ENCODE peak calls at places on chromosomes 16 and 17, in seven cellular contexts. One of them, this sample, is unnamed.

GRCh38 chr16:80739523-80739922 is 64.9 kb downstream of the CDYL2 start:
- DNase-seq in neural progenitor cell: no peak
- DNase-seq in AG04450: no peak
- DNase-seq in GM12878: no peak
- DNase-seq in stomach: no peak
- DNase-seq in AG09319: no peak
- DNase-seq in cardiac muscle cell: no peak
- DNase-seq in this sample: no peak

GRCh38 chr17:58066409-58066808 is 16.8 kb upstream of the DYNLL2 start:
- DNase-seq in neural progenitor cell: no peak
- DNase-seq in AG04450: no peak
- DNase-seq in GM12878: no peak
- DNase-seq in stomach: no peak
- DNase-seq in AG09319: no peak
- DNase-seq in cardiac muscle cell: no peak
- DNase-seq in this sample: no peak

GRCh38 chr16:9047689-9048301 is 43.6 kb upstream of the HAPSTR1 start:
- DNase-seq in neural progenitor cell: peak; percentile 40
- DNase-seq in AG04450: peak; percentile 98
- DNase-seq in GM12878: peak; percentile 62
- DNase-seq in stomach: peak; percentile 86
- DNase-seq in AG09319: peak; percentile 99
- DNase-seq in cardiac muscle cell: peak; percentile 47
- DNase-seq in this sample: peak; percentile 93

GRCh38 chr16:14241631-14242030 is 170.5 kb downstream of the MRTFB start:
- DNase-seq in neural progenitor cell: no peak
- DNase-seq in AG04450: no peak
- DNase-seq in GM12878: no peak
- DNase-seq in stomach: no peak
- DNase-seq in AG09319: no peak
- DNase-seq in cardiac muscle cell: peak; percentile 5
- DNase-seq in this sample: no peak

GRCh38 chr16:1653023-1653422 is 25.1 kb upstream of the JPT2 start:
- DNase-seq in neural progenitor cell: no peak
- DNase-seq in AG04450: no peak
- DNase-seq in GM12878: no peak
- DNase-seq in stomach: no peak
- DNase-seq in AG09319: no peak
- DNase-seq in cardiac muscle cell: no peak
- DNase-seq in this sample: no peak

GRCh38 chr16:53022374-53022773 is 30.3 kb downstream of the CHD9NB start:
- DNase-seq in neural progenitor cell: peak; percentile 84
- DNase-seq in AG04450: peak; percentile 7
- DNase-seq in GM12878: no peak
- DNase-seq in stomach: peak; percentile 39
- DNase-seq in AG09319: no peak
- DNase-seq in cardiac muscle cell: peak; percentile 76
- DNase-seq in this sample: no peak

GRCh38 chr17:39643271-39643670 is 6.3 kb downstream of the STARD3 start:
- DNase-seq in neural progenitor cell: no peak
- DNase-seq in AG04450: no peak
- DNase-seq in GM12878: no peak
- DNase-seq in stomach: no peak
- DNase-seq in AG09319: no peak
- DNase-seq in cardiac muscle cell: peak; percentile 40
- DNase-seq in this sample: no peak

GRCh38 chr16:2471016-2471652 is at the start of gene NTN3:
- DNase-seq in neural progenitor cell: peak; percentile 88
- DNase-seq in AG04450: no peak
- DNase-seq in GM12878: no peak
- DNase-seq in stomach: no peak
- DNase-seq in AG09319: no peak
- DNase-seq in cardiac muscle cell: peak; percentile 78
- DNase-seq in this sample: no peak

GRCh38 chr17:39462644-39463375 is 1.5 kb downstream of the CDK12 start:
- DNase-seq in neural progenitor cell: peak; percentile 25
- DNase-seq in AG04450: no peak
- DNase-seq in GM12878: no peak
- DNase-seq in stomach: no peak
- DNase-seq in AG09319: no peak
- DNase-seq in cardiac muscle cell: peak; percentile 20
- DNase-seq in this sample: no peak

GRCh38 chr16:72951916-72952315 is 96.0 kb downstream of the ZFHX3 start:
- DNase-seq in neural progenitor cell: no peak
- DNase-seq in AG04450: no peak
- DNase-seq in GM12878: no peak
- DNase-seq in stomach: no peak
- DNase-seq in AG09319: no peak
- DNase-seq in cardiac muscle cell: no peak
- DNase-seq in this sample: no peak

GRCh38 chr17:16997514-16998429 is 25.9 kb upstream of the TNFRSF13B start:
- DNase-seq in neural progenitor cell: no peak
- DNase-seq in AG04450: no peak
- DNase-seq in GM12878: no peak
- DNase-seq in stomach: no peak
- DNase-seq in AG09319: no peak
- DNase-seq in cardiac muscle cell: peak; percentile 36
- DNase-seq in this sample: no peak

GRCh38 chr17:41049110-41049509 is 2.0 kb upstream of the KRTAP2-1 start:
- DNase-seq in neural progenitor cell: no peak
- DNase-seq in AG04450: no peak
- DNase-seq in GM12878: no peak
- DNase-seq in stomach: no peak
- DNase-seq in AG09319: no peak
- DNase-seq in cardiac muscle cell: no peak
- DNase-seq in this sample: no peak

GRCh38 chr16:20424129-20424866 is 15.0 kb downstream of the ACSM5 start:
- DNase-seq in neural progenitor cell: no peak
- DNase-seq in AG04450: no peak
- DNase-seq in GM12878: no peak
- DNase-seq in stomach: no peak
- DNase-seq in AG09319: no peak
- DNase-seq in cardiac muscle cell: no peak
- DNase-seq in this sample: no peak

GRCh38 chr17:41496803-41497484 is 7.2 kb upstream of the KRT36 start:
- DNase-seq in neural progenitor cell: peak; percentile 76
- DNase-seq in AG04450: peak; percentile 55
- DNase-seq in GM12878: peak; percentile 12
- DNase-seq in stomach: peak; percentile 76
- DNase-seq in AG09319: peak; percentile 54
- DNase-seq in cardiac muscle cell: peak; percentile 61
- DNase-seq in this sample: no peak

GRCh38 chr17:28467456-28468025 is 5.9 kb upstream of the SLC13A2 start:
- DNase-seq in neural progenitor cell: no peak
- DNase-seq in AG04450: peak; percentile 6
- DNase-seq in GM12878: no peak
- DNase-seq in stomach: no peak
- DNase-seq in AG09319: peak; percentile 24
- DNase-seq in cardiac muscle cell: no peak
- DNase-seq in this sample: no peak

GRCh38 chr16:4306439-4307214 is 9.2 kb upstream of the GLIS2 start:
- DNase-seq in neural progenitor cell: peak; percentile 45
- DNase-seq in AG04450: no peak
- DNase-seq in GM12878: no peak
- DNase-seq in stomach: no peak
- DNase-seq in AG09319: no peak
- DNase-seq in cardiac muscle cell: peak; percentile 30
- DNase-seq in this sample: no peak

GRCh38 chr17:48954300-48954755 is 9.7 kb upstream of the SNF8 start:
- DNase-seq in neural progenitor cell: peak; percentile 75
- DNase-seq in AG04450: no peak
- DNase-seq in GM12878: no peak
- DNase-seq in stomach: no peak
- DNase-seq in AG09319: peak; percentile 20
- DNase-seq in cardiac muscle cell: peak; percentile 73
- DNase-seq in this sample: no peak

GRCh38 chr17:964881-965280 is 14.7 kb downstream of the NXN start:
- DNase-seq in neural progenitor cell: peak; percentile 66
- DNase-seq in AG04450: no peak
- DNase-seq in GM12878: no peak
- DNase-seq in stomach: no peak
- DNase-seq in AG09319: no peak
- DNase-seq in cardiac muscle cell: peak; percentile 59
- DNase-seq in this sample: no peak

GRCh38 chr17:69250641-69251040 is 22.0 kb upstream of the ABCA10 start:
- DNase-seq in neural progenitor cell: no peak
- DNase-seq in AG04450: no peak
- DNase-seq in GM12878: no peak
- DNase-seq in stomach: no peak
- DNase-seq in AG09319: no peak
- DNase-seq in cardiac muscle cell: no peak
- DNase-seq in this sample: no peak

GRCh38 chr17:39057807-39058206 is 90.6 kb upstream of the FBXO47 start:
- DNase-seq in neural progenitor cell: no peak
- DNase-seq in AG04450: no peak
- DNase-seq in GM12878: no peak
- DNase-seq in stomach: no peak
- DNase-seq in AG09319: no peak
- DNase-seq in cardiac muscle cell: no peak
- DNase-seq in this sample: no peak

GRCh38 chr16:48125888-48126287 is 29.9 kb downstream of the ABCC12 start:
- DNase-seq in neural progenitor cell: no peak
- DNase-seq in AG04450: no peak
- DNase-seq in GM12878: no peak
- DNase-seq in stomach: no peak
- DNase-seq in AG09319: no peak
- DNase-seq in cardiac muscle cell: no peak
- DNase-seq in this sample: no peak

GRCh38 chr16:30521476-30521872 is 4.9 kb downstream of the ZNF768 start:
- DNase-seq in neural progenitor cell: no peak
- DNase-seq in AG04450: no peak
- DNase-seq in GM12878: no peak
- DNase-seq in stomach: no peak
- DNase-seq in AG09319: no peak
- DNase-seq in cardiac muscle cell: no peak
- DNase-seq in this sample: no peak

GRCh38 chr17:78414178-78415162 is 36.0 kb downstream of the PGS1 start:
- DNase-seq in neural progenitor cell: no peak
- DNase-seq in AG04450: no peak
- DNase-seq in GM12878: no peak
- DNase-seq in stomach: no peak
- DNase-seq in AG09319: no peak
- DNase-seq in cardiac muscle cell: no peak
- DNase-seq in this sample: no peak

GRCh38 chr17:19306160-19307111 is 56.1 kb downstream of the B9D1 start:
- DNase-seq in neural progenitor cell: no peak
- DNase-seq in AG04450: no peak
- DNase-seq in GM12878: peak; percentile 94
- DNase-seq in stomach: peak; percentile 30
- DNase-seq in AG09319: no peak
- DNase-seq in cardiac muscle cell: no peak
- DNase-seq in this sample: no peak

GRCh38 chr17:49898547-49899490 is 51.0 kb upstream of the TAC4 start:
- DNase-seq in neural progenitor cell: peak; percentile 68
- DNase-seq in AG04450: no peak
- DNase-seq in GM12878: no peak
- DNase-seq in stomach: no peak
- DNase-seq in AG09319: no peak
- DNase-seq in cardiac muscle cell: peak; percentile 42
- DNase-seq in this sample: no peak

GRCh38 chr17:80833952-80834895 is 157.4 kb upstream of the CHMP6 start:
- DNase-seq in neural progenitor cell: no peak
- DNase-seq in AG04450: no peak
- DNase-seq in GM12878: no peak
- DNase-seq in stomach: no peak
- DNase-seq in AG09319: peak; percentile 79
- DNase-seq in cardiac muscle cell: no peak
- DNase-seq in this sample: no peak

GRCh38 chr17:18857864-18858566 is at the start of gene PRPSAP2:
- DNase-seq in neural progenitor cell: peak; percentile 98
- DNase-seq in AG04450: peak; percentile 74
- DNase-seq in GM12878: peak; percentile 82
- DNase-seq in stomach: peak; percentile 98
- DNase-seq in AG09319: peak; percentile 80
- DNase-seq in cardiac muscle cell: peak; percentile 98
- DNase-seq in this sample: peak; percentile 98

GRCh38 chr17:1736348-1737281 is 6.1 kb upstream of the SERPINF2 start:
- DNase-seq in neural progenitor cell: no peak
- DNase-seq in AG04450: peak; percentile 32
- DNase-seq in GM12878: no peak
- DNase-seq in stomach: peak; percentile 46
- DNase-seq in AG09319: no peak
- DNase-seq in cardiac muscle cell: no peak
- DNase-seq in this sample: peak; percentile 86

GRCh38 chr16:12637002-12637401 is 166.7 kb downstream of the CPPED1 start:
- DNase-seq in neural progenitor cell: peak; percentile 73
- DNase-seq in AG04450: no peak
- DNase-seq in GM12878: no peak
- DNase-seq in stomach: no peak
- DNase-seq in AG09319: no peak
- DNase-seq in cardiac muscle cell: peak; percentile 18
- DNase-seq in this sample: no peak

DNA sequence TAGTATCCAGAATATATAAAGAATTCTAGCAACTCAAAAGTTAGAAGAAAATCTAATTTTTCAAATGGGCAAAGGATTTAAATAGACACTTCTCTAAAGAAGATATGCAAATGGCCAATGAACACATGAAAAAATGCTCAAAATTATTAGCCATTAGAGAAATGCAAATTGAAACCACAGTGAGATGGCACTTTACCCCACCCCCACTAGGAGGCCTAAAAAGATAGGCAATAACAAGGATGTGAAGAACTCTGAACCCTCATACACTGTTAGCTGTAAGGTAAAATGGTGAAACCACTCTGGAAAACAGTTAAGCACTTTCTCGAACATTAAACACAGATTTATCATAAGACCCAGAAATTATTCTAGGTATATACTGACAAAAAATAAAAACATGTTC is 71.4 kb upstream of the IRX6 start:
- DNase-seq in neural progenitor cell: no peak
- DNase-seq in AG04450: no peak
- DNase-seq in GM12878: no peak
- DNase-seq in stomach: no peak
- DNase-seq in AG09319: no peak
- DNase-seq in cardiac muscle cell: no peak
- DNase-seq in this sample: no peak
- TF ChIP-seq CTCF in neural progenitor cell: no peak
- TF ChIP-seq CTCF in AG04450: no peak
- TF ChIP-seq CTCF in GM12878: no peak
- TF ChIP-seq CTCF in stomach: no peak
- TF ChIP-seq CTCF in AG09319: no peak
- TF ChIP-seq CTCF in cardiac muscle cell: no peak
- TF ChIP-seq CTCF in this sample: no peak

GRCh38 chr16:58506241-58507194 is 6.6 kb downstream of the NDRG4 start:
- DNase-seq in neural progenitor cell: no peak
- DNase-seq in AG04450: no peak
- DNase-seq in GM12878: no peak
- DNase-seq in stomach: peak; percentile 24
- DNase-seq in AG09319: no peak
- DNase-seq in cardiac muscle cell: no peak
- DNase-seq in this sample: no peak
- TF ChIP-seq CTCF in neural progenitor cell: no peak
- TF ChIP-seq CTCF in AG04450: no peak
- TF ChIP-seq CTCF in GM12878: no peak
- TF ChIP-seq CTCF in stomach: no peak
- TF ChIP-seq CTCF in AG09319: no peak
- TF ChIP-seq CTCF in cardiac muscle cell: no peak
- TF ChIP-seq CTCF in this sample: no peak

GRCh38 chr16:10729649-10730048 is 14.0 kb upstream of the NUBP1 start:
- DNase-seq in neural progenitor cell: peak; percentile 16
- DNase-seq in AG04450: no peak
- DNase-seq in GM12878: no peak
- DNase-seq in stomach: no peak
- DNase-seq in AG09319: peak; percentile 8
- DNase-seq in cardiac muscle cell: no peak
- DNase-seq in this sample: no peak
- TF ChIP-seq CTCF in neural progenitor cell: no peak
- TF ChIP-seq CTCF in AG04450: no peak
- TF ChIP-seq CTCF in GM12878: no peak
- TF ChIP-seq CTCF in stomach: no peak
- TF ChIP-seq CTCF in AG09319: no peak
- TF ChIP-seq CTCF in cardiac muscle cell: peak; percentile 3
- TF ChIP-seq CTCF in this sample: no peak

GRCh38 chr17:75059369-75060345 is 12.6 kb downstream of the KCTD2 start:
- DNase-seq in neural progenitor cell: no peak
- DNase-seq in AG04450: peak; percentile 54
- DNase-seq in GM12878: no peak
- DNase-seq in stomach: no peak
- DNase-seq in AG09319: no peak
- DNase-seq in cardiac muscle cell: no peak
- DNase-seq in this sample: no peak
- TF ChIP-seq CTCF in neural progenitor cell: peak; percentile 26
- TF ChIP-seq CTCF in AG04450: peak; percentile 65
- TF ChIP-seq CTCF in GM12878: no peak
- TF ChIP-seq CTCF in stomach: no peak
- TF ChIP-seq CTCF in AG09319: peak; percentile 57
- TF ChIP-seq CTCF in cardiac muscle cell: peak; percentile 54
- TF ChIP-seq CTCF in this sample: peak; percentile 73